ENCODE peak calls at places on chromosomes 6 and 20, in six cellular contexts. A, Y, M, B, G and S are unnamed samples.

GRCh38 chr20:45020236-45020886 is 54.0 kb downstream of the STK4 start:
- DNase-seq in A (peak), Y (no peak), M (peak), B (no peak), G (no peak), S (peak)

GRCh38 chr6:140697585-140697984 is 1323.1 kb upstream of the CITED2 start:
- DNase-seq in A (no peak), Y (no peak), M (no peak), B (no peak), G (no peak), S (no peak)

GRCh38 chr20:4546786-4547185 is 174.9 kb upstream of the PRND start:
- DNase-seq in A (no peak), Y (no peak), M (peak), B (no peak), G (no peak), S (peak)

GRCh38 chr6:87714093-87714809 is 12.2 kb upstream of the AKIRIN2 start:
- DNase-seq in A (no peak), Y (no peak), M (peak), B (no peak), G (no peak), S (peak)

GRCh38 chr6:402901-403658 is 11.5 kb downstream of the IRF4 start:
- DNase-seq in A (no peak), Y (no peak), M (no peak), B (no peak), G (no peak), S (no peak)

GRCh38 chr6:169784941-169785340 is 33.5 kb downstream of the ERMARD start:
- DNase-seq in A (no peak), Y (no peak), M (no peak), B (no peak), G (no peak), S (no peak)

GRCh38 chr6:98924647-98925046 is 23.1 kb downstream of the FBXL4 start:
- DNase-seq in A (no peak), Y (no peak), M (no peak), B (no peak), G (peak), S (no peak)

GRCh38 chr6:41558033-41558807 is 12.0 kb downstream of the FOXP4 start:
- DNase-seq in A (no peak), Y (no peak), M (no peak), B (no peak), G (no peak), S (no peak)

GRCh38 chr6:19329078-19329477 is 508.1 kb upstream of the ID4 start:
- DNase-seq in A (no peak), Y (no peak), M (no peak), B (no peak), G (no peak), S (no peak)

GRCh38 chr6:10258341-10258740 is 156.5 kb downstream of the TFAP2A start:
- DNase-seq in A (no peak), Y (no peak), M (no peak), B (no peak), G (no peak), S (no peak)

GRCh38 chr6:33632603-33633039 is 11.5 kb downstream of the ITPR3 start:
- DNase-seq in A (peak), Y (peak), M (peak), B (no peak), G (no peak), S (peak)

GRCh38 chr20:35146922-35147574 is at the start of gene EDEM2:
- DNase-seq in A (peak), Y (peak), M (peak), B (peak), G (peak), S (peak)
- H3K4me3 ChIP-seq in A (peak), Y (peak), M (peak), B (peak), G (peak), S (peak)

DNA sequence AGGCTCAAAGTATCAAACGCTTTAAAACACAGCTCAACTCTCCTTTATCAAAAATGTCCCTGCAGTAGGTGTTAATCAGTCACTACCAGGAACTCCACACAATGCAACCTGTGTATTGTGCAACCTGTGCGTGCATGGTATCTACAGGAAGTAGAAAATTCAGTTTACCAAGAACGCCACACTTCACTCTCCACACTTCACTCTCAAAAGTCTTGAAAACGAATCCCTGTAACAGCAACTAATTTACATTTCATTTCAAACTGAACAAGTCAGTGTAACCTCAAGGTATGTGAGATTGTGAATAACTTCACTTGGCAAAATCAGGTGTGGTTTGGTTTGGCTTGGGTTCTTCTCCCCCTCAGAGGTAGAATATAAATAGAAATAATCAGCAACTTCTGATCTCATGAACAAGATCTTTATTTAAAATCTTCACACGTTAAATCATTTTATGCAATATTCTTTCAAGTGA is 1.6 kb downstream of the RALGAPA2 start:
- DNase-seq in A (no peak), Y (no peak), M (peak), B (no peak), G (no peak), S (peak)
- H3K4me3 ChIP-seq in A (peak), Y (no peak), M (peak), B (peak), G (peak), S (peak)

DNA sequence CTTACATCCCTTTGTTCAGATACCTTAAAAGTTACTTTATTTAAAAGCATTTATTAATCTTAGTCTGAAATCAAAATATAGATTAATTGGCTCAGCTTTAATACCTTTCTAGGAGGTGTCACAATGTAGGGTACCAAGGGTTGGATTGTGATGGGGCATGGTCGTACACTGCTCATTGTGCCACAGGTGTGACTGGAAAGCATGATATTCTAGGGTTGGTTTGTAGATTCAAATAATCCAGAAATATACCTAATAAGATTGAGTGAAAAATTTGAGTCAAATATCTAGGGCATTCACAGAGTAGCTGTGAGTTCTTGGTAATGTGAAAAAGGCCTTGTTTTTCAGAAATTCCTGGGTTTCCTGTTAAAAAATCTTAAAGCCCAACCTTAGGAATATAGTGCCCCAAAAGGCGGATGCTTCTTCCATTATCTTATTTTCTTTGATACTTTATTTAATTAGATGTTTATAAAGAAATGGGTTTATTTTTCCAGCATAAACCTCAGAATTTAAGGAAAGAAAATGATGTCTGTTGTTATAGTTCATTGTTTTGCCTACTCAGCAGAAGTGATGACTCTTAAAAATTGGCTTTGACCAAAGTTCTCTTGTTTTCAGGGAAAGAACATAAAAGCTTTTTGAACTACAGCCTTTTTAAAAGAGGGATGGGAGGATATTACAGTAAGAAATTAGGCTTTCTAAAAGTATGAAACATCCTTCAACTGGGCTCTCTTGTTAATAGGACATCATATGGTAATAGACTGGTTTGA is 4.9 kb downstream of the SRSF6 start:
- DNase-seq in A (no peak), Y (no peak), M (no peak), B (no peak), G (no peak), S (no peak)
- H3K4me3 ChIP-seq in A (no peak), Y (no peak), M (no peak), B (no peak), G (no peak), S (no peak)

GRCh38 chr20:46582648-46583047 is 32.2 kb upstream of the OCSTAMP start:
- DNase-seq in A (no peak), Y (no peak), M (no peak), B (no peak), G (no peak), S (no peak)

GRCh38 chr20:46581386-46581785 is 30.9 kb upstream of the OCSTAMP start:
- DNase-seq in A (no peak), Y (no peak), M (no peak), B (no peak), G (no peak), S (no peak)

GRCh38 chr20:46580613-46581012 is 30.2 kb upstream of the OCSTAMP start:
- DNase-seq in A (no peak), Y (no peak), M (peak), B (no peak), G (no peak), S (peak)

GRCh38 chr20:46584508-46584907 is 34.1 kb upstream of the OCSTAMP start:
- DNase-seq in A (no peak), Y (no peak), M (no peak), B (no peak), G (no peak), S (no peak)

DNA sequence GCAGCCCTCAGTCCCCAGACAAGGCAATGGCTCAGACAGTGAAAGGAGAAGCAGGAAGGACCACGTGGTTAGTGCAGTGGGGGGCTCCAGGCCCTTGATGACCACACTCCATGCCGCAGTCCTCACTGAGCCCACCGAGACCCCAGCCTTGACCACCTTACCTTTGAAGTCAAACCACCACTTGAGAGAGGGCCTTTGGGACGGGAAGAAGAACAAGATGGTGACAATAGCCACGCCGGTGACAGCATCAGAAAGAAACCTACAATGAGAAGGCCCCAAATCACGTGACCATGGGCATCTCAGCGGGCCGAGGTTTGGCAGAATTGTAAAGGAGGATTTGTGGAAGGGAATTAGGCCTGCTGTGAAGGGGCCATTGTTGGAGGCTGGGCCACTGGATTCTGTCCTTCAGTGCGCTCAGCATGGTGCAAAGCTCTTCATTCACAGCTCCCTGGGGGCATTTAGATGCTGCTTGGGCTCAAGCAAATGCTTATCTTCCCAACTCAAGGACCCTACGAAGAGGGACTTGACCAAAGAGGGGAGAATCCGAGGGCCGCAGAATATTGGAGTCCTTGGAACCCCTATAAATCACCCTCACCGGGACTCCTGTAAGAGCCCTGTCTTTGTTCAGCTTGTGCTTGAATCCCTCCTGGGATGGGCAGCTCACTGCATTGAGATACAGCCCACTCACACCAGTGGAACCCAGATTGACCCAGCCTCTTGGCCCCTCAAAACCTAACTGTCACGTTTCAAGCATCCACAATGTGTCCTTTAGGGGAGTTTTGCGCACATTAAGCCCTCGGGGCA is 33.2 kb upstream of the OCSTAMP start:
- DNase-seq in A (peak), Y (no peak), M (no peak), B (no peak), G (no peak), S (no peak)
- H3K4me3 ChIP-seq in A (no peak), Y (no peak), M (no peak), B (no peak), G (no peak), S (no peak)

GRCh38 chr6:129252377-129253071 is 369.6 kb downstream of the LAMA2 start:
- DNase-seq in A (no peak), Y (no peak), M (no peak), B (no peak), G (no peak), S (no peak)

GRCh38 chr6:129251669-129252376 is 368.9 kb downstream of the LAMA2 start:
- DNase-seq in A (peak), Y (peak), M (peak), B (peak), G (no peak), S (peak)

GRCh38 chr6:129253731-129254130 is 370.8 kb downstream of the LAMA2 start:
- DNase-seq in A (no peak), Y (no peak), M (no peak), B (no peak), G (no peak), S (no peak)

GRCh38 chr6:129243377-129243776 is 360.4 kb downstream of the LAMA2 start:
- DNase-seq in A (no peak), Y (no peak), M (no peak), B (no peak), G (no peak), S (no peak)

DNA sequence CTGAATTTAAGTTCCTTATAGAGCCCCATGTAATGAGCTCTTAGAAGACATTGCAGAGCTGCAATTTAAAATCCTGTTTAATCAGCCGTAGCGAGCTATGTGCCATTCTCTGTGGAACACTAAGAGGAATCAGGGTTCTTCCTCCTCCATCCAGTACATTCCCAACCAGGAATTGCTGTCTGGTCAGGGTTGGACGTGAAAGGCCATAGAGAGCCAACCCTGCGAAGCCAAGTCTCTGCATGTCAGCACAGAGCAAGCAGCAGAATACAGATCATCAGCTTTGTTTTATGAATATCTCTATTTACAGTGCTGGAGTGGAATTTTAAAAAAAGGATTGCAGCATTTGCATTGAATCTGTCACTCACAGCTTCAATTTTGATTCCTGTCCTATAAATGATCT is 366.0 kb downstream of the LAMA2 start:
- DNase-seq in A (no peak), Y (no peak), M (no peak), B (no peak), G (peak), S (peak)
- H3K4me3 ChIP-seq in A (no peak), Y (no peak), M (no peak), B (no peak), G (no peak), S (no peak)